ENCODE peak calls at places on chromosomes 16 and 17, in five cellular contexts. F is CD8-positive, alpha-beta memory T cell; Z is effector memory CD4-positive, alpha-beta T cell; Y is GM12865; L is foreskin fibroblast. I is an unnamed sample.

GRCh38 chr17:17842111-17842876 is 5.5 kb upstream of the SREBF1 start:
- DNase-seq in F (no peak), Z (no peak), Y (no peak), L (no peak), I (no peak)

GRCh38 chr16:21083729-21084268 is 66.8 kb downstream of the DNAH3 start:
- DNase-seq in Z (peak; percentile 23), Y (peak; percentile 52), L (peak; percentile 35), F (peak; percentile 28), I (peak; percentile 71)

GRCh38 chr17:61621317-61621716 is 30.3 kb upstream of the NACA2 start:
- DNase-seq in F (no peak), L (no peak), Z (no peak), Y (no peak), I (no peak)

GRCh38 chr17:61411114-61411943 is 11.7 kb downstream of the TBX2 start:
- DNase-seq in L (peak; percentile 85), Y (no peak), F (no peak), Z (peak; percentile 25), I (no peak)

GRCh38 chr17:83178533-83179201 is 99.3 kb downstream of the METRNL start:
- DNase-seq in Y (no peak), L (no peak), Z (no peak), F (no peak), I (no peak)

GRCh38 chr17:64059756-64060155 is 39.3 kb upstream of the ICAM2 start:
- DNase-seq in Z (no peak), Y (no peak), F (no peak), L (no peak), I (no peak)

GRCh38 chr16:20903116-20903888 is 2.7 kb downstream of the LYRM1 start:
- DNase-seq in F (no peak), L (no peak), Y (no peak), Z (no peak), I (no peak)

GRCh38 chr17:17105976-17106375 is 63.7 kb downstream of the MPRIP start:
- DNase-seq in F (no peak), Z (no peak), L (no peak), Y (no peak), I (no peak)

GRCh38 chr16:59881366-59881765 is 1147.2 kb upstream of the GOT2 start:
- DNase-seq in L (no peak), Y (no peak), F (no peak), Z (no peak), I (no peak)

GRCh38 chr17:34519286-34519685 is 60.1 kb upstream of the TMEM132E start:
- DNase-seq in Z (no peak), F (no peak), L (no peak), Y (peak; percentile 40), I (no peak)

GRCh38 chr16:47052666-47053640 is 79.5 kb upstream of the DNAJA2 start:
- DNase-seq in F (no peak), L (no peak), Y (no peak), Z (no peak), I (peak; percentile 29)

GRCh38 chr17:36468903-36469635 is 17.4 kb upstream of the ZNHIT3 start:
- DNase-seq in Y (no peak), Z (no peak), F (no peak), L (no peak), I (no peak)

GRCh38 chr17:3894188-3894587 is 1.3 kb upstream of the CAMKK1 start:
- DNase-seq in Z (no peak), Y (no peak), L (no peak), F (no peak), I (no peak)

GRCh38 chr17:147796-148740 is 10.7 kb downstream of the SCGB1C2 start:
- DNase-seq in L (no peak), F (no peak), Y (no peak), Z (no peak), I (no peak)

GRCh38 chr16:69127966-69128510 is 4.3 kb downstream of the CHTF8 start:
- DNase-seq in F (no peak), Y (no peak), Z (no peak), L (no peak), I (no peak)

GRCh38 chr16:24778676-24779075 is 49.2 kb downstream of the TNRC6A start:
- DNase-seq in L (no peak), Y (no peak), Z (no peak), F (no peak), I (no peak)

GRCh38 chr17:71760062-71760720 is 360.6 kb upstream of the SOX9 start:
- DNase-seq in Z (no peak), L (no peak), F (no peak), Y (no peak), I (no peak)

GRCh38 chr17:8248751-8249607 is at the start of gene PFAS:
- DNase-seq in Y (peak; percentile 97), F (peak; percentile 95), L (peak; percentile 93), Z (peak; percentile 95), I (peak; percentile 91)

DNA sequence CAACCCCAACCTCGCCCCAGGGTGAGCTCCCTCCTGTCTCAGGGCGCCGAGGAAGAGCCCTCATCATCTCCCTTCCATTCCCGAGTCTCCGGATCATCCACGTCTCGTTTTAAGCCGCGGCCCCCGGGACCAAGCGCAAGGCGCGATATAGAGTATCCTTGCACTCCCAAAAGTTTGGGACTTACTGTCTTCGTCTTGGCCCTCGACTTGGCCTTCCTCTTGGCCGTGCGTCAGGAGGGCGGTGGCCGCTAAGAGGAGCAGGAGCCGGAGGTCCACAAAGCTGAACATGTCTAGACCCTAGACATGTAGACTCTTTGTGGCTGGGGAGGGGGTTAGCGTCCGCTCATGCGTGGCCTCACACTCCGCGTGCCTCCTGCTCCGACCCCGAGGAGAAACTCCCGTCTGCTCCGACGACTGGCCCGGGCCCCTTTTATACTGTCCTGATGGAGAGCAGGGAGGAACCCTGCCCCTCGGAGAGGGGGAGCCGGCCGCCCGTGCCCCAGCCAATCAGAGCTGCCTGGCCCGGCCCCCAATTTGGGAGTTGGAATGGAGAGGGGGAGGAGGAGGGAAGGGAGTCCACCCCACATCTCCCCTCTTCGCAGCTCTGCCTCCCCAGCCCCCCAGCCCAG is at the start of gene COL1A1:
- DNase-seq in Y (no peak), Z (no peak), L (peak; percentile 93), F (no peak), I (peak; percentile 87)
- H3K4me3 ChIP-seq in Y (peak within 1 kb of the TSS; percentile 32), Z (peak within 1 kb of the TSS; percentile 53), L (peak within 1 kb of the TSS; percentile 63), F (peak within 1 kb of the TSS; percentile 59), I (peak within 1 kb of the TSS; percentile 98)

GRCh38 chr17:60095381-60095780 is 16.7 kb upstream of the HEATR6 start:
- DNase-seq in L (no peak), Z (no peak), Y (no peak), F (no peak), I (no peak)

GRCh38 chr17:60091908-60092331 is 13.2 kb upstream of the HEATR6 start:
- DNase-seq in Y (peak; percentile 27), Z (no peak), L (no peak), F (no peak), I (peak; percentile 55)

GRCh38 chr17:60094754-60095153 is 16.0 kb upstream of the HEATR6 start:
- DNase-seq in L (no peak), Y (peak; percentile 29), Z (no peak), F (no peak), I (no peak)

GRCh38 chr17:60095830-60096229 is 17.1 kb upstream of the HEATR6 start:
- DNase-seq in F (no peak), Z (no peak), Y (no peak), L (no peak), I (no peak)

DNA sequence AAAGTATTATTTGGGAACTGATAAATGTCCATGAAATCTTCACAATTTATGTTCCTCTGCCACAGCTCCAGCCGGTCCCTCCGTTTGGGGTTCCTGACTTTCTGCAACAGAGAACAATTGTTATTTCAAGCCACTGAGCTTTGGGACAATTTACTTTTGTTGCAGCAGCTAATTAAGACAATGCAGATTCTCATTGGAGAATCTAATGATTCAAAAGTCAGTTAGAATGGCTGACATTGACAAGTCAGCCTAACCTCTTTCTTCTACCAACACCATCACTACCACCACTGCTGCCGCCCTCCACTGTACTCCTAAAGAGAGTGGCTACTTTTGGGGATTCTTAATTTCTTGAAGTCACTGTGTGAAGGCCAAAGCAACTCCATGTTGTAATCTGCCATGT is 15.0 kb upstream of the HEATR6 start:
- DNase-seq in F (no peak), L (no peak), Z (no peak), Y (no peak), I (no peak)
- H3K4me3 ChIP-seq in F (no peak overlapping the region), L (no peak overlapping the region), Z (no peak overlapping the region), Y (no peak overlapping the region), I (no peak overlapping the region)

GRCh38 chr16:84649511-84649861 is 1.2 kb downstream of the KLHL36 start:
- DNase-seq in Z (no peak), F (no peak), Y (no peak), L (no peak), I (no peak)
- H3K4me3 ChIP-seq in Z (peak overlapping the region; percentile 66), F (peak overlapping the region; percentile 68), Y (peak overlapping the region; percentile 84), L (peak overlapping the region; percentile 73), I (peak overlapping the region; percentile 70)

DNA sequence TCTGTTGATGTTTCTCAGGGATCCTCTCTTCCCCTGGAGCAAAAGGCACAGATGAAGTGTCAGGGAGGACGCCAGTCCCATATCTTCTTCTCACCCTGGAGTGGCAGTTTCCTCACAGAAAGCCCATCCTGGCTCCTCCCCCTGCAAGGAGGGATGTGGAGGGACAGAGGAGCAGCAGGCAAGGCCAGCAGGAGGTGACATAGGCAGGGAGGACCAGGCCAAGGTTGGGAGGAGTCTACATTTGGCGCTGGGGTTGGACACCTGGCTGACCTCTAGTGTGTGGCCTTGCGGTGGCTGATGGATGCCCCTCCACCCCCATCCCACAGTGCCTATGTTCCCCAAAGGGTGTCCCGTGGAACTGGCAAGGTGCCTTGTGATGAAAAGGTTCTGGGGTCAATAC is 125.4 kb downstream of the SEC14L1 start:
- DNase-seq in F (no peak), Y (no peak), Z (no peak), L (no peak), I (no peak)
- H3K4me3 ChIP-seq in F (no peak overlapping the region), Y (no peak overlapping the region), Z (no peak overlapping the region), L (no peak overlapping the region), I (no peak overlapping the region)

GRCh38 chr16:28546626-28547025 is 7.1 kb upstream of the SGF29 start:
- DNase-seq in L (no peak), Z (no peak), Y (no peak), F (no peak), I (no peak)

GRCh38 chr16:28537964-28538732 is 626 bp downstream of the NUPR1 start:
- DNase-seq in Z (no peak), L (no peak), Y (no peak), F (no peak), I (no peak)

GRCh38 chr16:28544998-28545397 is 6.2 kb upstream of the NUPR1 start:
- DNase-seq in L (no peak), Z (no peak), Y (no peak), F (no peak), I (no peak)

GRCh38 chr16:28538733-28539596 is at the start of gene NUPR1:
- DNase-seq in F (no peak), L (peak; percentile 92), Z (no peak), Y (no peak), I (peak; percentile 99)

DNA sequence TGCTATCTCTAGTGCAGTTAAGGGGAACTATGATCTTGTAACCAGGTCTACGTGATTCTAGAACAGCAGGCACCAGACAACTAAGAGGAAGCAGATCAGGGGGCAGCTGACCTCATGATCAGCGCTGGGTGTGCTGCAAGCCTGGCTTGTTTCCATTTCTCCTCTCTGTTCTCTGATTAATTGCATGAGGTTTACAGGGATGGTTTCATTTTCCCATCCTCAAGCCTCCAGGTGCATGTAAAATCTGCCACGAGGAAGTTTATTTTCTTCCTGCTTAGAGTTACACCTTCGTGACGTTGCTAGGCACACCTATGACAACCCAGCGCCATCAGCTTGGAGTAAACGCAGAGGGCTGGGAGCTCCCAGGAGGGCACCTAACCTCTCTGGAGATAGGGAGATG is 4.3 kb upstream of the NUPR1 start:
- DNase-seq in Z (no peak), L (no peak), F (no peak), Y (peak; percentile 24), I (no peak)
- H3K4me3 ChIP-seq in Z (no peak overlapping the region), L (no peak overlapping the region), F (no peak overlapping the region), Y (no peak overlapping the region), I (no peak overlapping the region)

I was measured in fibroblast of pulmonary artery.